ENCODE peak calls at places on chromosomes 2 and 18, in seven cellular contexts. T, O, E, X, C, Z and M are unnamed samples.
A peak's percentile ranks its signal among the peaks of the same experiment; 100 is the strongest.

GRCh38 chr2:236794074-236794473 is 224.4 kb downstream of the ACKR3 start:
- DNase-seq in T (peak; percentile 8), O (no peak), E (no peak), X (peak; percentile 16), C (no peak), Z (no peak), M (no peak)

GRCh38 chr18:5463390-5463789 is 80.4 kb downstream of the EPB41L3 start:
- DNase-seq in T (peak; percentile 93), O (peak; percentile 47), E (no peak), X (peak; percentile 62), C (peak; percentile 73), Z (no peak), M (no peak)

GRCh38 chr2:101622210-101622609 is 75.3 kb upstream of the MAP4K4 start:
- DNase-seq in T (no peak), O (no peak), E (no peak), X (peak; percentile 44), C (no peak), Z (no peak), M (no peak)

GRCh38 chr2:178363252-178363651 is 87.7 kb downstream of the PRKRA start:
- DNase-seq in T (peak; percentile 83), O (peak; percentile 27), E (no peak), X (no peak), C (peak; percentile 36), Z (no peak), M (no peak)

GRCh38 chr2:46803911-46804670 is 111.5 kb downstream of the MCFD2 start:
- DNase-seq in T (peak; percentile 96), O (peak; percentile 42), E (no peak), X (no peak), C (no peak), Z (no peak), M (no peak)

GRCh38 chr18:53219853-53220252 is 879.9 kb downstream of the DCC start:
- DNase-seq in T (no peak), O (no peak), E (no peak), X (no peak), C (no peak), Z (no peak), M (no peak)

GRCh38 chr18:77557030-77557429 is 307.4 kb downstream of the GALR1 start:
- DNase-seq in T (no peak), O (no peak), E (peak; percentile 54), X (peak; percentile 27), C (no peak), Z (no peak), M (no peak)

GRCh38 chr2:3480352-3481010 is 38.9 kb downstream of the ADI1 start:
- DNase-seq in T (no peak), O (no peak), E (no peak), X (no peak), C (no peak), Z (no peak), M (no peak)

GRCh38 chr18:75173125-75173432 is 35.9 kb downstream of the PTGR3 start:
- DNase-seq in T (peak; percentile 17), O (no peak), E (no peak), X (peak; percentile 19), C (no peak), Z (no peak), M (no peak)

GRCh38 chr2:226869371-226869770 is 33.5 kb downstream of the RHBDD1 start:
- DNase-seq in T (no peak), O (no peak), E (no peak), X (no peak), C (no peak), Z (no peak), M (no peak)

GRCh38 chr18:46152808-46153617 is 48.8 kb downstream of the HAUS1 start:
- DNase-seq in T (no peak), O (no peak), E (peak; percentile 23), X (peak; percentile 62), C (no peak), Z (no peak), M (peak; percentile 58)

GRCh38 chr18:46152436-46152807 is 48.2 kb downstream of the HAUS1 start:
- DNase-seq in T (peak; percentile 83), O (peak; percentile 34), E (no peak), X (no peak), C (no peak), Z (no peak), M (no peak)

DNA sequence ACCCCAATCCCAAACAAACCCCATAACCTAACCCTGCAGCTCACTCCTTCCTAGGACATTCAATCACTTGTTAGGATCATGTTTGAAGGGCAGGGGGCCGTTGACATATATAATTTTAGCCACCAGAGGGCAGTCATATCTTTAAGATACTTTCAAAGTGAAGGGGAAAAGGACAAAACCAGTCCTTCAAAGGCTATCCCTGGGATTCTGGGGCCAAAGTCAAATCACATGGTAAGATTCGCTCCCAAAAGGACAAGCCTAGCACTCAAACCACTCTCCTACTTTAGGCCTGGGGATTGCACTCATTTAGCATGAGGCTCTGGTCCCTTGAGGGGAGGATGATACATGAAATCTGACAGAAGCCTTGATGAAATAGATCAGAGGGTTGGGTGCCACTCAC is 44.6 kb downstream of the HAUS1 start:
- DNase-seq in T (peak; percentile 59), O (peak; percentile 66), E (peak; percentile 56), X (peak; percentile 88), C (peak; percentile 37), Z (peak; percentile 43), M (peak; percentile 76)
- H3K4ac ChIP-seq in T (no peak overlapping the region), O (no peak overlapping the region), E (no peak overlapping the region), X (no peak overlapping the region), C (no peak overlapping the region), Z (no peak overlapping the region), M (no peak overlapping the region)

GRCh38 chr18:66668706-66669105 is 64.8 kb upstream of the CDH19 start:
- DNase-seq in T (no peak), O (no peak), E (no peak), X (no peak), C (no peak), Z (no peak), M (no peak)
- H3K4ac ChIP-seq in T (no peak overlapping the region), O (no peak overlapping the region), E (no peak overlapping the region), X (no peak overlapping the region), C (no peak overlapping the region), Z (no peak overlapping the region), M (no peak overlapping the region)

GRCh38 chr2:207254526-207255464 is 89.0 kb upstream of the KLF7 start:
- DNase-seq in T (peak; percentile 92), O (peak; percentile 94), E (no peak), X (peak; percentile 30), C (no peak), Z (no peak), M (no peak)
- H3K4ac ChIP-seq in T (peak overlapping the region; percentile 100), O (no peak overlapping the region), E (no peak overlapping the region), X (peak overlapping the region; percentile 48), C (no peak overlapping the region), Z (no peak overlapping the region), M (no peak overlapping the region)

GRCh38 chr2:176490061-176490861 is 221.0 kb downstream of the MTX2 start:
- DNase-seq in T (no peak), O (peak; percentile 21), E (peak; percentile 36), X (peak; percentile 82), C (no peak), Z (peak; percentile 43), M (peak; percentile 80)
- H3K4ac ChIP-seq in T (no peak overlapping the region), O (peak overlapping the region; percentile 79), E (no peak overlapping the region), X (no peak overlapping the region), C (peak overlapping the region; percentile 65), Z (no peak overlapping the region), M (no peak overlapping the region)